ENCODE peak calls at places on chromosomes 5 and 9, in seven cellular contexts. B, Z, T, N, J, U and Q are unnamed samples.

GRCh38 chr5:133456933-133457402 is 155.4 kb downstream of the FSTL4 start:
- DNase-seq in N (no peak), T (no peak), B (no peak), U (no peak), J (no peak), Z (no peak), Q (no peak)

GRCh38 chr5:179227578-179228311 is 117.5 kb downstream of the ADAMTS2 start:
- DNase-seq in T (no peak), Z (no peak), J (no peak), U (no peak), N (no peak), B (no peak), Q (no peak)

GRCh38 chr9:35776018-35776417 is 15.4 kb upstream of the NPR2 start:
- DNase-seq in N (no peak), U (no peak), B (no peak), J (no peak), Z (peak), T (no peak), Q (no peak)

GRCh38 chr5:96336351-96336985 is 96.6 kb downstream of the PCSK1 start:
- DNase-seq in Z (peak), U (peak), J (peak), N (peak), B (peak), T (peak), Q (peak)

GRCh38 chr5:122701640-122702523 is 73.0 kb upstream of the SNX2 start:
- DNase-seq in T (no peak), B (no peak), J (no peak), Z (no peak), N (no peak), U (peak), Q (no peak)

GRCh38 chr9:129694265-129694664 is 28.8 kb downstream of the PRRX2 start:
- DNase-seq in Z (no peak), J (no peak), N (no peak), U (no peak), T (no peak), B (no peak), Q (no peak)

GRCh38 chr9:93673844-93674334 is 97.5 kb downstream of the PHF2 start:
- DNase-seq in Z (no peak), B (no peak), U (no peak), N (peak), T (no peak), J (no peak), Q (no peak)

GRCh38 chr9:108511200-108511756 is 344.5 kb downstream of the ACTL7B start:
- DNase-seq in J (no peak), B (no peak), T (no peak), U (no peak), Z (no peak), N (no peak), Q (no peak)

GRCh38 chr9:34642679-34643078 is 3.8 kb upstream of the GALT start:
- DNase-seq in U (no peak), B (no peak), N (no peak), J (no peak), T (no peak), Z (no peak), Q (no peak)